ENCODE peak calls at places on chromosome 17, in six cellular contexts. A is NCI-H1048; W is Peyer's patch; P is stimulated activated CD4-positive, alpha-beta T cell treated with anti-CD3 and anti-CD28 coated beads, Interleukin-2, amount 100 ng/mL, for 48 hours; M is endothelial cell; Z is esophagus muscularis mucosa. H is an unnamed sample.

GRCh38 chr17:40553694-40554534 is 11.4 kb downstream of the CCR7 start:
- DNase-seq in W (peak), A (no peak), Z (peak), P (no peak), M (no peak), H (no peak)

GRCh38 chr17:57892146-57892819 is 42.4 kb upstream of the MRPS23 start:
- DNase-seq in M (peak), A (peak), P (peak), W (peak), Z (peak), H (peak)

GRCh38 chr17:79808763-79809529 is 12.1 kb upstream of the CBX8 start:
- DNase-seq in W (no peak), P (no peak), M (no peak), Z (no peak), A (no peak), H (peak)

GRCh38 chr17:2485543-2485942 is 26.1 kb downstream of the METTL16 start:
- DNase-seq in W (no peak), P (no peak), M (no peak), Z (no peak), A (no peak), H (no peak)

GRCh38 chr17:1365445-1366039 is 34.5 kb downstream of the YWHAE start:
- DNase-seq in Z (no peak), A (peak), W (no peak), P (peak), M (peak), H (peak)

GRCh38 chr17:75048396-75048933 is 1.4 kb downstream of the KCTD2 start:
- DNase-seq in Z (no peak), W (no peak), M (no peak), A (no peak), P (no peak), H (no peak)

GRCh38 chr17:56592487-56593072 is 919 bp upstream of the NOG start:
- DNase-seq in A (peak), M (peak), Z (no peak), W (peak), P (peak), H (peak)

GRCh38 chr17:64373722-64374121 is 16.9 kb downstream of the PECAM1 start:
- DNase-seq in M (no peak), A (no peak), Z (no peak), W (no peak), P (no peak), H (no peak)

GRCh38 chr17:83175551-83176271 is 96.3 kb downstream of the METRNL start:
- DNase-seq in M (no peak), A (no peak), W (no peak), Z (peak), P (no peak), H (no peak)

GRCh38 chr17:67076290-67076689 is 31.9 kb downstream of the CACNG1 start:
- DNase-seq in Z (no peak), M (no peak), A (no peak), P (no peak), W (no peak), H (no peak)

GRCh38 chr17:3575506-3575905 is 17.9 kb upstream of the TRPV3 start:
- DNase-seq in A (no peak), W (no peak), M (no peak), Z (no peak), P (no peak), H (no peak)

GRCh38 chr17:50570516-50570915 is 10.0 kb downstream of the CACNA1G start:
- DNase-seq in A (no peak), P (no peak), Z (no peak), M (no peak), W (no peak), H (peak)